ENCODE peak calls at places on chromosomes 13 and 19, in eight cellular contexts. R is glutamatergic neuron, B is MM.1S, N is Calu3, X is brain microvascular endothelial cell, D is spleen, Z is body of pancreas, L is BJ. A is an unnamed sample.

GRCh38 chr19:8334458-8335342 is 8.4 kb downstream of the KANK3 start:
- DNase-seq in D (peak), B (peak), Z (peak), N (peak), L (no peak), R (peak), X (no peak), A (no peak)

GRCh38 chr19:13329766-13330165 is 176.5 kb downstream of the CACNA1A start:
- DNase-seq in L (no peak), R (no peak), X (no peak), N (no peak), D (no peak), Z (no peak), B (no peak), A (no peak)

GRCh38 chr13:75908137-75908536 is 272.0 kb downstream of the LMO7 start:
- DNase-seq in D (no peak), Z (no peak), L (no peak), N (no peak), X (no peak), R (no peak), B (no peak), A (peak)

GRCh38 chr13:99870541-99870940 is 101.0 kb downstream of the ZIC5 start:
- DNase-seq in X (no peak), N (no peak), Z (no peak), B (no peak), R (no peak), D (no peak), L (no peak), A (no peak)

GRCh38 chr19:16258440-16258903 is 60.8 kb downstream of the AP1M1 start:
- DNase-seq in D (peak), Z (peak), N (no peak), L (no peak), B (no peak), X (peak), R (no peak), A (no peak)

GRCh38 chr13:79119578-79120107 is 286.4 kb downstream of the RBM26 start:
- DNase-seq in X (no peak), L (no peak), Z (no peak), R (no peak), B (no peak), D (peak), N (no peak), A (no peak)

GRCh38 chr19:43148233-43148632 is 38.1 kb downstream of the PSG5 start:
- DNase-seq in D (no peak), L (peak), R (no peak), X (peak), N (no peak), Z (no peak), B (peak), A (peak)

GRCh38 chr19:48997972-48998371 is 4.3 kb downstream of the RUVBL2 start:
- DNase-seq in B (peak), R (peak), X (peak), Z (peak), N (peak), L (no peak), D (no peak), A (no peak)

GRCh38 chr13:36131215-36131930 is at the start of gene DCLK1:
- DNase-seq in D (no peak), R (peak), L (no peak), X (peak), B (no peak), Z (peak), N (no peak), A (peak)

GRCh38 chr19:52941941-52942370 is 18.7 kb upstream of the ZNF888 start:
- DNase-seq in B (peak), D (peak), N (peak), R (peak), X (peak), L (no peak), Z (peak), A (no peak)

GRCh38 chr13:77374786-77375185 is 47.9 kb upstream of the MYCBP2 start:
- DNase-seq in N (no peak), X (no peak), B (no peak), R (no peak), D (no peak), Z (no peak), L (no peak), A (no peak)

GRCh38 chr19:49145485-49146407 is 9.4 kb downstream of the HRC start:
- DNase-seq in B (peak), R (peak), N (peak), D (peak), X (peak), L (no peak), Z (peak), A (no peak)

GRCh38 chr13:27264181-27264580 is 6.4 kb upstream of the RASL11A start:
- DNase-seq in R (no peak), Z (peak), X (peak), B (no peak), D (no peak), L (peak), N (no peak), A (no peak)

GRCh38 chr13:23558675-23559536 is 11.3 kb upstream of the TNFRSF19 start:
- DNase-seq in D (no peak), N (peak), X (peak), L (no peak), R (no peak), Z (no peak), B (no peak), A (peak)

GRCh38 chr19:53647792-53648191 is 16.0 kb downstream of the DPRX start:
- DNase-seq in D (no peak), X (no peak), B (no peak), N (no peak), Z (no peak), R (no peak), L (no peak), A (no peak)

GRCh38 chr19:47896019-47896418 is 9.9 kb upstream of the SULT2A1 start:
- DNase-seq in R (no peak), L (no peak), Z (no peak), X (no peak), N (no peak), B (no peak), D (no peak), A (no peak)

GRCh38 chr13:43684947-43685725 is 101.6 kb downstream of the ENOX1 start:
- DNase-seq in D (no peak), B (no peak), N (no peak), X (no peak), R (no peak), Z (no peak), L (no peak), A (no peak)

GRCh38 chr13:101893021-101893420 is 440.5 kb downstream of the ITGBL1 start:
- DNase-seq in B (no peak), D (no peak), Z (no peak), R (no peak), N (no peak), X (no peak), L (no peak), A (no peak)

GRCh38 chr13:26909515-26909914 is 148.9 kb upstream of the GPR12 start:
- DNase-seq in B (no peak), X (no peak), L (no peak), R (no peak), D (no peak), N (no peak), Z (no peak), A (no peak)

GRCh38 chr19:39372047-39372802 is 18.7 kb downstream of the PAF1 start:
- DNase-seq in D (no peak), Z (peak), X (peak), B (no peak), N (no peak), L (peak), R (no peak), A (peak)

GRCh38 chr13:21501709-21502108 is 42.6 kb upstream of the ZDHHC20 start:
- DNase-seq in Z (no peak), X (no peak), L (no peak), D (no peak), N (no peak), R (no peak), B (no peak), A (no peak)

GRCh38 chr13:111437856-111438547 is 117.6 kb downstream of the TEX29 start:
- DNase-seq in B (no peak), N (no peak), L (no peak), R (no peak), X (no peak), Z (no peak), D (peak), A (no peak)

GRCh38 chr19:47618771-47619170 is 9.8 kb downstream of the BICRA start:
- DNase-seq in N (no peak), L (no peak), B (no peak), R (no peak), X (no peak), D (no peak), Z (peak), A (no peak)

GRCh38 chr13:82713681-82714405 is 1168.4 kb downstream of the SLITRK1 start:
- DNase-seq in L (peak), Z (no peak), R (no peak), N (no peak), D (no peak), X (peak), B (no peak), A (no peak)

GRCh38 chr19:50893047-50893737 is 18.0 kb downstream of the KLK4 start:
- DNase-seq in Z (no peak), R (no peak), L (no peak), X (no peak), D (no peak), B (peak), N (no peak), A (no peak)

GRCh38 chr13:24162604-24163003 is 2.1 kb downstream of the SPATA13 start:
- DNase-seq in L (no peak), X (no peak), R (no peak), N (no peak), B (no peak), D (no peak), Z (no peak), A (no peak)

GRCh38 chr19:33499671-33500506 is 21.7 kb downstream of the PEPD start:
- DNase-seq in X (no peak), B (no peak), L (no peak), D (peak), Z (no peak), N (no peak), R (no peak), A (no peak)

GRCh38 chr13:52851153-52851962 is 2.9 kb upstream of the PCDH8 start:
- DNase-seq in D (no peak), R (peak), L (no peak), Z (peak), B (peak), N (peak), X (no peak), A (no peak)

GRCh38 chr13:21075303-21076264 is 14.2 kb upstream of the LATS2 start:
- DNase-seq in R (peak), X (no peak), N (peak), L (no peak), D (peak), Z (peak), B (no peak), A (no peak)

GRCh38 chr13:40666058-40666904 is at the start of gene FOXO1:
- DNase-seq in D (peak), X (peak), R (peak), B (peak), N (peak), Z (peak), L (no peak), A (peak)

GRCh38 chr13:40670307-40670706 is 3.9 kb upstream of the FOXO1 start:
- DNase-seq in X (no peak), Z (no peak), B (no peak), N (no peak), L (no peak), D (no peak), R (no peak), A (no peak)

GRCh38 chr13:40667622-40667978 is 1.2 kb upstream of the FOXO1 start:
- DNase-seq in R (no peak), B (no peak), D (no peak), L (no peak), Z (no peak), N (no peak), X (no peak), A (no peak)

GRCh38 chr13:40666905-40667621 is 622 bp upstream of the FOXO1 start:
- DNase-seq in Z (peak), X (no peak), D (peak), R (peak), L (no peak), B (peak), N (peak), A (no peak)

GRCh38 chr13:40668335-40668734 is 1.9 kb upstream of the FOXO1 start:
- DNase-seq in X (no peak), D (peak), Z (no peak), L (no peak), N (peak), R (peak), B (peak), A (no peak)
- TF ChIP-seq CTCF in X (peak), D (no peak), Z (no peak), L (peak), N (peak), R (peak), B (peak), A (peak)

DNA sequence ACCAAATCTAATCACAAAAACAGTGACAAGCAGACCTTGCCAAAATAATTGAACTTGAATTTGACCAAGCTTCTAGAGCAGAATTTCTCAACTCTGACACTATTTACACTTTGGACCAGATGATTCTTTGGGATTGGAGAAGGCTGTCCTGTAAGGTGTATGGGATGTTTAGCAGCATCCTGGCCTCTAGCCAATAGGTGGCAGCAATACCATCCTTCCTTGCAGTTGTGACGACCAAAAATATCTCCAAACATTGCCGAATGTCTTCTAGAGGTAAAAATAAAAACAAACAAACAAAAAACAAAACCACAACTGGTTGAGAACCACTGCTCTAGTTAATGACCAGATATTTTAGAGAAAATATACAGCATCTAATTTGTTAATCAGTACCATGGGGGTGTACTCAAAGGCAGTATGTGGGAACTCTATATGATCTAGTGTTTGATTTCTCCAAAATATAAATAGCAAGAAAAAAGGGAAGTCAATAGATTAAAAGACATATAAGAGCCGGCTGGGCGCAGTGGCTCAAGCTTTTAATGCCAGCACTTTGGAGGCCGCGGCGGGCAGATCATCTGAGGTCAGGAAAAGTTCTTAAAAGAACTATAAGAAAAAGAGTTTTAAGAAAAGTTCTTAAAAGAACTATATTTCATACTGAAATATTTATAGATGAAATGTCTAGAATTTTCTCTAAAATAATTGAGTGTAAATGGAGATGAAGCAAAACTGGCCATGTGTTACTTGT is 60.9 kb upstream of the ZNF527 start:
- DNase-seq in X (no peak), R (no peak), L (no peak), Z (no peak), D (no peak), N (no peak), B (no peak), A (no peak)
- TF ChIP-seq CTCF in X (peak), R (peak), L (no peak), Z (no peak), D (no peak), N (no peak), B (peak), A (no peak)

GRCh38 chr13:62125451-62125850 is 709.8 kb upstream of the PCDH20 start:
- DNase-seq in L (no peak), D (no peak), N (no peak), Z (no peak), B (no peak), R (no peak), X (no peak), A (no peak)

GRCh38 chr13:62123409-62123808 is 707.8 kb upstream of the PCDH20 start:
- DNase-seq in N (no peak), X (no peak), B (no peak), D (no peak), R (no peak), L (no peak), Z (no peak), A (no peak)

GRCh38 chr13:62122434-62122833 is 706.8 kb upstream of the PCDH20 start:
- DNase-seq in R (no peak), B (no peak), N (no peak), D (no peak), X (no peak), L (no peak), Z (no peak), A (no peak)

DNA sequence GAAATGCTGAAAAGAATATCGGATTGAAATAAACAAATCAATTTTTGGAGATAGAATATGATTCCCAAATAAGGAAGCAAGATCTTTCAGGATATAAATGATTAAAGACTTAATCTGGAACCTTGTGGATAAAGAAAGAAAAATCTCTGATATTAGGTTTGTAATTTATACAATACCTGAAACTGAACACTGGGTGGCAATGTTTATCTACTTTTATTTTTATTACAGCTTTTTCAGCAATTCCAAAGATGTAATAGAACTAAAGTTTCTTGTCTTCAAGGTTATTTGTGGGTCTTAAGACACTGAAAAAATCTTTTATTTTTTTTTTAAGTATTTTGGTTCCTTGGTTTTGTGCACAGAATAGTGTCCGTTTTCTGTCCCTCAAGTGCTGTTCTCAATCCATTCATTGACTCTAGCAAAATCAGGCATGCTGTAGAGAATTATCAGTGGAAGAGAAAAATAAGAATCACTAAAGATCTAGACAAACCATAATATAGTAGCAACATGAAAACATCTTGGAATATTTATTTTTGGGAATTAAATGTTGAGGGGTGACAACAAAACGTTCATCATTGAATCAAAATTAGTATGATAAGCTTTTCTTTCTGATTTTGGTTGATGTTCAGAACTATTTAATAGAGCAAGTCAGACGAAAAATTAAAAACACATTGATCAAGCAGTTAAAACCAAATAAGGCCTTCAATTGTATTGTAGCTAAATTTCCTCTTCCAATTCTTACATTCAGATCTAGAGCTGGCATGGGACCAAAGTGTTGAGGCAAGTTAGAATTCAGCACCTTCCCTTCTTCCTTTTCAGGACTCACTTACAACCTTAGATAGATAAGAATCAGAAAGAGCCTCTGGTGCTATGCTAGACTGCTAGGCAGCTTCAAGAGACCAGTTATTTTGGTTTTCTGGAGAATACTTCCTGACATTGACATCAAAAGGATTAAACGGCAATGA is 704.4 kb upstream of the PCDH20 start:
- DNase-seq in B (peak), R (no peak), N (no peak), D (no peak), Z (no peak), L (no peak), X (no peak), A (no peak)
- TF ChIP-seq CTCF in B (peak), R (peak), N (no peak), D (no peak), Z (no peak), L (peak), X (peak), A (peak)

GRCh38 chr13:90968510-90968909 is 379.0 kb upstream of the MIR17HG start:
- DNase-seq in N (peak), B (no peak), L (no peak), X (no peak), Z (no peak), R (peak), D (no peak), A (no peak)
- TF ChIP-seq CTCF in N (no peak), B (peak), L (no peak), X (peak), Z (no peak), R (peak), D (no peak), A (no peak)